ENCODE peak calls at places on chromosomes 11 and 22, in seven cellular contexts. W is psoas muscle, J is spleen, H is choroid plexus epithelial cell, C is sigmoid colon, G is keratinocyte, M is upper lobe of right lung. U is an unnamed sample.

GRCh38 chr11:20337526-20338154 is 25.9 kb upstream of the HTATIP2 start:
- DNase-seq in W (no peak), J (no peak), H (peak), C (no peak), G (no peak), M (no peak), U (no peak)

GRCh38 chr22:35839811-35840739 is 122.4 kb downstream of the APOL5 start:
- DNase-seq in W (peak), J (peak), H (peak), C (peak), G (peak), M (peak), U (peak)

GRCh38 chr11:79466411-79466810 is 25.6 kb upstream of the TENM4 start:
- DNase-seq in W (no peak), J (no peak), H (peak), C (no peak), G (no peak), M (no peak), U (no peak)

GRCh38 chr22:41913040-41913719 is 1.7 kb downstream of the SHISA8 start:
- DNase-seq in W (no peak), J (no peak), H (no peak), C (no peak), G (no peak), M (no peak), U (no peak)

GRCh38 chr22:28375761-28376534 is 303.7 kb downstream of the TTC28 start:
- DNase-seq in W (no peak), J (no peak), H (no peak), C (no peak), G (no peak), M (no peak), U (no peak)

GRCh38 chr11:126307706-126308105 is 3.8 kb downstream of the DCPS start:
- DNase-seq in W (no peak), J (no peak), H (peak), C (no peak), G (no peak), M (no peak), U (no peak)

GRCh38 chr11:85809881-85810280 is 1.1 kb downstream of the SYTL2 start:
- DNase-seq in W (peak), J (no peak), H (no peak), C (no peak), G (no peak), M (no peak), U (no peak)

GRCh38 chr11:102317768-102318103 is 452 bp downstream of the BIRC3 start:
- DNase-seq in W (no peak), J (no peak), H (no peak), C (no peak), G (no peak), M (no peak), U (no peak)

GRCh38 chr11:69010361-69010891 is 2.6 kb downstream of the MRGPRF start:
- DNase-seq in W (no peak), J (peak), H (no peak), C (peak), G (no peak), M (peak), U (no peak)

GRCh38 chr22:39212721-39213376 is 31.9 kb downstream of the PDGFB start:
- DNase-seq in W (no peak), J (peak), H (peak), C (peak), G (peak), M (peak), U (no peak)

GRCh38 chr11:12175694-12176241 is 65.4 kb downstream of the MICAL2 start:
- DNase-seq in W (no peak), J (no peak), H (peak), C (no peak), G (peak), M (peak), U (no peak)

GRCh38 chr11:57432714-57433163 is 5.8 kb upstream of the SLC43A3 start:
- DNase-seq in W (no peak), J (no peak), H (peak), C (no peak), G (no peak), M (no peak), U (no peak)

GRCh38 chr22:17106161-17106784 is 14.9 kb downstream of the TMEM121B start:
- DNase-seq in W (no peak), J (peak), H (no peak), C (peak), G (no peak), M (peak), U (no peak)

GRCh38 chr11:17687946-17688670 is 31.3 kb upstream of the MYOD1 start:
- DNase-seq in W (peak), J (no peak), H (no peak), C (no peak), G (no peak), M (no peak), U (no peak)

GRCh38 chr22:30129636-30130035 is 49.4 kb downstream of the HORMAD2 start:
- DNase-seq in W (no peak), J (no peak), H (no peak), C (no peak), G (no peak), M (no peak), U (no peak)

GRCh38 chr11:57249384-57250319 is 12.6 kb upstream of the APLNR start:
- DNase-seq in W (peak), J (peak), H (peak), C (peak), G (peak), M (peak), U (peak)

GRCh38 chr11:368414-369335 is 624 bp upstream of the B4GALNT4 start:
- DNase-seq in W (no peak), J (no peak), H (peak), C (no peak), G (no peak), M (no peak), U (peak)

GRCh38 chr11:121466063-121466794 is 13.5 kb upstream of the SORL1-AS1 start:
- DNase-seq in W (peak), J (no peak), H (peak), C (peak), G (peak), M (peak), U (peak)

DNA sequence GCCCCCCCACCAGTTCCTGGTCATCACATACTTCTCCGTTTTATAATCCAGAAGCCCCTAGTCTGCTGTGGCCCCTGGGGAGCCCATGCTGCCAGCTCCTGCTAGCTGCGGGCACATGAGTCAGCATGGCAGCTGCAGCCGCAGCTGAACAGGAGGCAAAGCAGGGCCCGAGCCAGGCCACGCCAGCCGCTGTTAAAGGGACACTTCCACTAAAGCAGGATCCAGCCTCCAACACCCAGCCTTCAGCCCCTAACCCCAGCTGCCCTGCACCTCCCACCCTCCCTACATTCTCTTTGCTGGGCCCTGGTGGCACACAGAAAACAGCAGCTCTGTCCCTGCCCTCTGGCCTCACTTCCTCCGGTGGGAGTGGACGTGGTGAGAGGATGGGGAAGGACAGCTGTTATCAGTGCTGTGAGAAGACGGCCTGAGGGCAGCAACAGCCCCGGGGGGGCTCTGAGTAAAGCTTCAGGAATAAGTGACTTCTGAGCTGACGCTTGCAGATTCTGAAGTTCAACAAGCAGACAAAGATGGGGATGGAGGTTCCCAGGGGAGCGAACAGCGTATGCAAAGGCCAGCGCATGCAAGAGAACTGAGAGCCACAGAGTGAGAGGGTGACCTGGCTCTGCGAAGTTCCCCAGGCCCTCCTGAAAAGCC is 688 bp upstream of the LRRC74B start:
- DNase-seq in W (peak), J (peak), H (peak), C (no peak), G (no peak), M (peak), U (no peak)
- H3K4me3 ChIP-seq in W (peak), J (peak), H (peak), C (peak), G (no peak), M (peak), U (peak)

DNA sequence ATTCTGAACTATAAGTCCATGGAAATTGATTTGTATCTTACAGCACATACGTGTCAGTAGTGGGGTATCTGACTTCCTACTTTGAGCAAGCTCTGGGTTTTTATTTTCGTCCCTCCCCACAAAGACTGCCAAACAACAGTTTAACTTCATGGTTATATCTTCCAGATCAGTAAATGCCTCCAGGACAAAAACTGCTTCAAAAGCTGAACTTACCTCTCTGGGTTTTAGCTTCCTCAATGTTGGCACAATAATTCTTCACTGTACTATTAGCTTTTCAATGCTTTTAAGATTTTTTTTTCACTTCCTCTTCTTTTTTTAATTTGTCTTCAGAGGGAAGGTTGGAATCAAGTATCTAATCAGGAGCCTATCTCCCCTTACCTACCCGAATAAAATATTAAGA is 4.1 kb upstream of the DPF2 start:
- DNase-seq in W (no peak), J (no peak), H (no peak), C (no peak), G (no peak), M (no peak), U (no peak)
- H3K4me3 ChIP-seq in W (peak), J (no peak), H (no peak), C (no peak), G (no peak), M (no peak), U (no peak)

DNA sequence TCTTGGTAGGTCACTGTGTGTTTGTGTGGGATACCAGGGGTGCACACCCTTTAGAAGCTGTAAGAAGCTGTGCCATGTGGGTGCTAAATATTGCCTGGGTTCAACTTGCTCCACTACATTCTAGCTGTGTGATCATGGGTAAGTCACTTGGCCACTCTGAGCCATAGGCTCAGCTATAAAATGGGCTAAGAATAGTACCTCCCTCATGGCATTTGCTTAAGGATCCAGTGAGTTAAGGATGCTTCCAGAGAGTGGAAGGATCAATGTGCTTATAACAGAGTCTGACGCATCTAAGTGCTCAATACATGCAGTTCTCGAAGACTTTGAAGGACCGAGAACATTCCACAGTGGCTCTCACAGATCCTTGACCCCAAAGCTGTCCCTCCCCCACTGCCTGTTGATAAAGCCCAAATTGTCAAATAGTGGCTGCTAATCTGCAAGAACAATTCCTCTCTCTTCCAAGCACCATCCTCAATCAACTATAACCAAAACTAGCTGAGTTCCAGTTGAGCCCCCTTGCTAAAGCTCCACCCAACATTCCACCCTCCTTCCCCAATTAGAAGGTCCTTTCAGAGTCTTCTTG is 13.2 kb upstream of the TMPRSS6 start:
- DNase-seq in W (no peak), J (no peak), H (no peak), C (no peak), G (no peak), M (no peak), U (no peak)
- H3K4me3 ChIP-seq in W (no peak), J (no peak), H (no peak), C (no peak), G (no peak), M (no peak), U (no peak)

GRCh38 chr11:1570531-1570895 is 1.6 kb downstream of the DUSP8 start:
- DNase-seq in W (no peak), J (no peak), H (no peak), C (peak), G (no peak), M (no peak), U (no peak)
- H3K4me3 ChIP-seq in W (peak), J (no peak), H (no peak), C (peak), G (no peak), M (peak), U (peak)

GRCh38 chr11:47327025-47327424 is 25.5 kb downstream of the MYBPC3 start:
- DNase-seq in W (no peak), J (no peak), H (no peak), C (no peak), G (no peak), M (no peak), U (no peak)

GRCh38 chr11:47326198-47326597 is 26.3 kb downstream of the MYBPC3 start:
- DNase-seq in W (no peak), J (no peak), H (no peak), C (peak), G (no peak), M (no peak), U (no peak)

GRCh38 chr11:47328449-47329390 is 23.8 kb downstream of the MYBPC3 start:
- DNase-seq in W (no peak), J (peak), H (no peak), C (no peak), G (no peak), M (no peak), U (no peak)

GRCh38 chr11:47329431-47329993 is 23.0 kb downstream of the MYBPC3 start:
- DNase-seq in W (no peak), J (peak), H (no peak), C (no peak), G (no peak), M (no peak), U (no peak)

GRCh38 chr11:47327949-47328348 is 24.6 kb downstream of the MYBPC3 start:
- DNase-seq in W (no peak), J (no peak), H (no peak), C (no peak), G (no peak), M (no peak), U (no peak)
- H3K4me3 ChIP-seq in W (no peak), J (no peak), H (no peak), C (no peak), G (no peak), M (no peak), U (no peak)

GRCh38 chr22:22519591-22519990 is 479 bp downstream of the ZNF280A start:
- DNase-seq in W (no peak), J (no peak), H (no peak), C (no peak), G (no peak), M (no peak), U (no peak)
- H3K4me3 ChIP-seq in W (no peak), J (no peak), H (peak), C (no peak), G (no peak), M (no peak), U (no peak)

GRCh38 chr11:65892661-65893317 is 2.3 kb downstream of the CCDC85B start:
- DNase-seq in W (no peak), J (peak), H (no peak), C (no peak), G (no peak), M (no peak), U (no peak)
- H3K4me3 ChIP-seq in W (peak), J (peak), H (no peak), C (no peak), G (no peak), M (peak), U (peak)